ENCODE peak calls at places on chromosomes 11 and 22, in six cellular contexts. One of them, this sample, is unnamed.

GRCh38 chr22:33188316-33188715 is 130.1 kb upstream of the SYN3 start:
- DNase-seq in GM13977: no peak
- DNase-seq in glutamatergic neuron: no peak
- DNase-seq in SK-N-SH: no peak
- DNase-seq in endodermal cell: no peak
- DNase-seq in fibroblast of mammary gland: peak; percentile 6
- DNase-seq in this sample: no peak

GRCh38 chr11:17388609-17389204 is at the start of gene KCNJ11:
- DNase-seq in GM13977: no peak
- DNase-seq in glutamatergic neuron: no peak
- DNase-seq in SK-N-SH: no peak
- DNase-seq in endodermal cell: peak; percentile 85
- DNase-seq in fibroblast of mammary gland: no peak
- DNase-seq in this sample: no peak

GRCh38 chr11:61404641-61405040 is 12.3 kb downstream of the TMEM216 start:
- DNase-seq in GM13977: no peak
- DNase-seq in glutamatergic neuron: no peak
- DNase-seq in SK-N-SH: no peak
- DNase-seq in endodermal cell: no peak
- DNase-seq in fibroblast of mammary gland: no peak
- DNase-seq in this sample: no peak

GRCh38 chr11:2540521-2541320 is 95.9 kb downstream of the KCNQ1 start:
- DNase-seq in GM13977: no peak
- DNase-seq in glutamatergic neuron: peak; percentile 16
- DNase-seq in SK-N-SH: no peak
- DNase-seq in endodermal cell: peak; percentile 34
- DNase-seq in fibroblast of mammary gland: no peak
- DNase-seq in this sample: no peak

GRCh38 chr11:96949464-96949863 is 559.7 kb downstream of the JRKL start:
- DNase-seq in GM13977: no peak
- DNase-seq in glutamatergic neuron: no peak
- DNase-seq in SK-N-SH: no peak
- DNase-seq in endodermal cell: no peak
- DNase-seq in fibroblast of mammary gland: no peak
- DNase-seq in this sample: no peak

GRCh38 chr22:44037519-44038370 is 13.6 kb downstream of the PARVB start:
- DNase-seq in GM13977: no peak
- DNase-seq in glutamatergic neuron: no peak
- DNase-seq in SK-N-SH: no peak
- DNase-seq in endodermal cell: no peak
- DNase-seq in fibroblast of mammary gland: peak; percentile 94
- DNase-seq in this sample: peak; percentile 69

GRCh38 chr11:105130189-105130813 is 9.3 kb downstream of the CARD18 start:
- DNase-seq in GM13977: no peak
- DNase-seq in glutamatergic neuron: no peak
- DNase-seq in SK-N-SH: no peak
- DNase-seq in endodermal cell: no peak
- DNase-seq in fibroblast of mammary gland: no peak
- DNase-seq in this sample: no peak

GRCh38 chr11:114285599-114285998 is 10.6 kb upstream of the NNMT start:
- DNase-seq in GM13977: no peak
- DNase-seq in glutamatergic neuron: no peak
- DNase-seq in SK-N-SH: no peak
- DNase-seq in endodermal cell: peak; percentile 76
- DNase-seq in fibroblast of mammary gland: peak; percentile 64
- DNase-seq in this sample: no peak

GRCh38 chr11:75024764-75025211 is 36.1 kb downstream of the NEU3 start:
- DNase-seq in GM13977: no peak
- DNase-seq in glutamatergic neuron: no peak
- DNase-seq in SK-N-SH: peak; percentile 33
- DNase-seq in endodermal cell: no peak
- DNase-seq in fibroblast of mammary gland: peak; percentile 10
- DNase-seq in this sample: no peak

GRCh38 chr22:49962751-49963646 is 2.4 kb downstream of the PIM3 start:
- DNase-seq in GM13977: no peak
- DNase-seq in glutamatergic neuron: peak; percentile 54
- DNase-seq in SK-N-SH: no peak
- DNase-seq in endodermal cell: peak; percentile 43
- DNase-seq in fibroblast of mammary gland: no peak
- DNase-seq in this sample: no peak

GRCh38 chr11:101127348-101127698 is 2.3 kb downstream of the PGR start:
- DNase-seq in GM13977: peak; percentile 25
- DNase-seq in glutamatergic neuron: peak; percentile 57
- DNase-seq in SK-N-SH: no peak
- DNase-seq in endodermal cell: peak; percentile 84
- DNase-seq in fibroblast of mammary gland: no peak
- DNase-seq in this sample: no peak

GRCh38 chr22:45804986-45805325 is 133.3 kb downstream of the ATXN10 start:
- DNase-seq in GM13977: no peak
- DNase-seq in glutamatergic neuron: no peak
- DNase-seq in SK-N-SH: no peak
- DNase-seq in endodermal cell: no peak
- DNase-seq in fibroblast of mammary gland: peak; percentile 97
- DNase-seq in this sample: peak; percentile 99

GRCh38 chr22:19494676-19495173 is 15.0 kb downstream of the CDC45 start:
- DNase-seq in GM13977: no peak
- DNase-seq in glutamatergic neuron: no peak
- DNase-seq in SK-N-SH: no peak
- DNase-seq in endodermal cell: no peak
- DNase-seq in fibroblast of mammary gland: no peak
- DNase-seq in this sample: no peak

GRCh38 chr11:46484101-46484500 is 92.5 kb upstream of the CHRM4 start:
- DNase-seq in GM13977: no peak
- DNase-seq in glutamatergic neuron: no peak
- DNase-seq in SK-N-SH: no peak
- DNase-seq in endodermal cell: no peak
- DNase-seq in fibroblast of mammary gland: no peak
- DNase-seq in this sample: no peak

GRCh38 chr22:41668971-41669911 is 19.4 kb downstream of the SNU13 start:
- DNase-seq in GM13977: no peak
- DNase-seq in glutamatergic neuron: no peak
- DNase-seq in SK-N-SH: no peak
- DNase-seq in endodermal cell: no peak
- DNase-seq in fibroblast of mammary gland: peak; percentile 81
- DNase-seq in this sample: peak; percentile 55

GRCh38 chr11:27496461-27496860 is 10.1 kb downstream of the LIN7C start:
- DNase-seq in GM13977: no peak
- DNase-seq in glutamatergic neuron: no peak
- DNase-seq in SK-N-SH: no peak
- DNase-seq in endodermal cell: no peak
- DNase-seq in fibroblast of mammary gland: peak; percentile 47
- DNase-seq in this sample: no peak

GRCh38 chr11:79538775-79539174 is 97.9 kb upstream of the TENM4 start:
- DNase-seq in GM13977: no peak
- DNase-seq in glutamatergic neuron: no peak
- DNase-seq in SK-N-SH: no peak
- DNase-seq in endodermal cell: no peak
- DNase-seq in fibroblast of mammary gland: no peak
- DNase-seq in this sample: no peak

GRCh38 chr11:70024036-70024772 is 53.9 kb upstream of the ANO1 start:
- DNase-seq in GM13977: no peak
- DNase-seq in glutamatergic neuron: no peak
- DNase-seq in SK-N-SH: no peak
- DNase-seq in endodermal cell: peak; percentile 29
- DNase-seq in fibroblast of mammary gland: no peak
- DNase-seq in this sample: no peak

GRCh38 chr11:133403900-133404299 is 128.4 kb downstream of the OPCML start:
- DNase-seq in GM13977: no peak
- DNase-seq in glutamatergic neuron: no peak
- DNase-seq in SK-N-SH: peak; percentile 26
- DNase-seq in endodermal cell: peak; percentile 77
- DNase-seq in fibroblast of mammary gland: no peak
- DNase-seq in this sample: no peak
- TF ChIP-seq CTCF in GM13977: peak; percentile 33
- TF ChIP-seq CTCF in glutamatergic neuron: peak; percentile 44
- TF ChIP-seq CTCF in SK-N-SH: no peak
- TF ChIP-seq CTCF in endodermal cell: peak; percentile 76
- TF ChIP-seq CTCF in fibroblast of mammary gland: no peak
- TF ChIP-seq CTCF in this sample: no peak

GRCh38 chr11:42631223-42631843 is 680.5 kb upstream of the API5 start:
- DNase-seq in GM13977: no peak
- DNase-seq in glutamatergic neuron: no peak
- DNase-seq in SK-N-SH: peak; percentile 33
- DNase-seq in endodermal cell: peak; percentile 52
- DNase-seq in fibroblast of mammary gland: peak; percentile 16
- DNase-seq in this sample: no peak
- TF ChIP-seq CTCF in GM13977: peak; percentile 36
- TF ChIP-seq CTCF in glutamatergic neuron: no peak
- TF ChIP-seq CTCF in SK-N-SH: no peak
- TF ChIP-seq CTCF in endodermal cell: peak; percentile 73
- TF ChIP-seq CTCF in fibroblast of mammary gland: peak; percentile 12
- TF ChIP-seq CTCF in this sample: no peak

DNA sequence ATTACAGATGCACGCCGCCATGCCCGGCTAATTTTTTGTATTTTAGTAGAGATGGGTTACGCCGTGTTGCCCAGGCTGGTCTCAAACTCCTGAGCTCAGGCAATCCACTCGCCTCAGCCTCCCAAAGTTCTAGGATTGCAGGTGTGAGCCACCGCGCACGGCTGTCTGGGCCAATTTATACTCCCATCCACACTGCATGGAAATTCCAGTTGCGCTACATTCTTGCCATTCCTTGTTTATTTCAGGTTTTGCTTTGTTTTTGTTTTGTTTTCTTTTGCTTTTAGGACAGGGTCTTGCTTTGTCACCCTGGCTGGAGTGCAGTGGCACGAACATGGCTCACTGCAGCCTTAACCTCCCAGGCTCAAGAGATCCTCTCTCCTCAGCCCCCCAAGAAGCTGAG is 11.0 kb upstream of the CAPRIN1 start:
- DNase-seq in GM13977: no peak
- DNase-seq in glutamatergic neuron: no peak
- DNase-seq in SK-N-SH: no peak
- DNase-seq in endodermal cell: no peak
- DNase-seq in fibroblast of mammary gland: no peak
- DNase-seq in this sample: no peak
- TF ChIP-seq CTCF in GM13977: no peak
- TF ChIP-seq CTCF in glutamatergic neuron: no peak
- TF ChIP-seq CTCF in SK-N-SH: no peak
- TF ChIP-seq CTCF in endodermal cell: no peak
- TF ChIP-seq CTCF in fibroblast of mammary gland: no peak
- TF ChIP-seq CTCF in this sample: no peak

GRCh38 chr11:76596652-76597051 is 73.9 kb downstream of the LRRC32 start:
- DNase-seq in GM13977: no peak
- DNase-seq in glutamatergic neuron: no peak
- DNase-seq in SK-N-SH: peak; percentile 10
- DNase-seq in endodermal cell: peak; percentile 36
- DNase-seq in fibroblast of mammary gland: no peak
- DNase-seq in this sample: no peak

GRCh38 chr11:76597533-76598425 is 72.8 kb downstream of the LRRC32 start:
- DNase-seq in GM13977: no peak
- DNase-seq in glutamatergic neuron: no peak
- DNase-seq in SK-N-SH: peak; percentile 3
- DNase-seq in endodermal cell: peak; percentile 44
- DNase-seq in fibroblast of mammary gland: no peak
- DNase-seq in this sample: no peak

GRCh38 chr11:76600124-76600655 is 70.4 kb downstream of the LRRC32 start:
- DNase-seq in GM13977: no peak
- DNase-seq in glutamatergic neuron: no peak
- DNase-seq in SK-N-SH: no peak
- DNase-seq in endodermal cell: no peak
- DNase-seq in fibroblast of mammary gland: no peak
- DNase-seq in this sample: no peak

GRCh38 chr11:76599041-76600013 is 71.2 kb downstream of the LRRC32 start:
- DNase-seq in GM13977: no peak
- DNase-seq in glutamatergic neuron: no peak
- DNase-seq in SK-N-SH: peak; percentile 42
- DNase-seq in endodermal cell: peak; percentile 77
- DNase-seq in fibroblast of mammary gland: no peak
- DNase-seq in this sample: no peak

DNA sequence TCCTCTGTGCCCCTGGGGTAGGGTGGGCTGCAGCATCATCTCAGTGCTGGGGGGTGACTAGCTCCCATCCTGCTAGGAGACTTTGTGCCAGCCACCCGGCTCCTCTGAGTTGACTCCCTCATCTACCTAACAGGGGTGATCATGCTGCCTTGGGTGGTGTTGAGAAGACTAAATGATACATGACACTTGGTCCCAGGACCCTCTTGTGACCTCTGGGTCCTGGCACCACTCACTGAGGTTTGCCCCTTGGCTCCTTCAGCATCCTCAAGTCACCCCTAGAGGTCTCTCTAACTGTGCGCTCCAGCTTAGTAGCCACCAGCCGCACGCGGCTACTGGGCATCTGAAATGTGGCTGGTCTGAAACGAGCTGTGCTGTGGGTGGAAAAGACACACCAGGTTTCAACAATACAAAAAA is 72.1 kb downstream of the LRRC32 start:
- DNase-seq in GM13977: peak; percentile 69
- DNase-seq in glutamatergic neuron: peak; percentile 58
- DNase-seq in SK-N-SH: peak; percentile 72
- DNase-seq in endodermal cell: peak; percentile 77
- DNase-seq in fibroblast of mammary gland: peak; percentile 56
- DNase-seq in this sample: no peak
- TF ChIP-seq CTCF in GM13977: peak; percentile 66
- TF ChIP-seq CTCF in glutamatergic neuron: no peak
- TF ChIP-seq CTCF in SK-N-SH: peak; percentile 57
- TF ChIP-seq CTCF in endodermal cell: peak; percentile 79
- TF ChIP-seq CTCF in fibroblast of mammary gland: peak; percentile 55
- TF ChIP-seq CTCF in this sample: peak; percentile 81

DNA sequence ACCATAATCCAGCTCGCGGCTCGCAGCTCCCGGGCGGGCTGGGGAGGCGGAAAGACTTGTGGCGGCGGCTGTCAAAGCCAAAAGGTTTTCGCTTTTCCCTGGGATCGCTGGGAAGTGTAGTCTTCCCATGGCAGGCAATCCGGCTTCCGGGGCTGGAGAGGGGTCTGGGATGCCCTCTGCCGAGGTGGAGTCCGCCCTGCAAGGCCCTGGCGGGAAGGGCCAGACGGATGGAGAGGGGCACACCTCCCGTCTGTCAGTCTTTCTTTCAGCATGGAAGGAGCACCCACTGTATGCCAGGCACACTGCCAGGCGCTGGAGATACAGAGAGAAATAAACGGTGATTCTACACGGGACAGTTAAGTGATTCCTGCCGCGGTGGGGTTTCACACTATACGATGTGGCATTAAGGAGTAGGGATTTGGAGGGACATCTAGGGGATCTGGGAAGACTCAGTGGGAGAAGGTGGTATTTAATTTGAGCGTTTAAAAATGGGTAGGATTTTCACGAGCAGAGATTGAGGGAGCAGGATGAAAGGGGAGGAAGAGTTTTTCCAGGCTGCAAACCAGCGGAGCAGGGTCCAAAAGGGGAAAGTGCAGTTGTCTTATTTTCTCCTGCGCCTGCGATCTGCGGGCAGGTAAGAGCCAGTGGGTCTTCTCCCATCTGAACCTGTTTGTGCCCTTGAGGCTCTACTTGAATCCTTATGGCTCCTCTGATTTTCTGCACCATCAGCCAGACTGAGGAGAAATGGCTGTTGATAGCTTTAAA is at the start of gene BACE1:
- DNase-seq in GM13977: no peak
- DNase-seq in glutamatergic neuron: peak; percentile 87
- DNase-seq in SK-N-SH: peak; percentile 96
- DNase-seq in endodermal cell: peak; percentile 97
- DNase-seq in fibroblast of mammary gland: peak; percentile 82
- DNase-seq in this sample: peak; percentile 56
- TF ChIP-seq CTCF in GM13977: peak; percentile 12
- TF ChIP-seq CTCF in glutamatergic neuron: no peak
- TF ChIP-seq CTCF in SK-N-SH: peak; percentile 54
- TF ChIP-seq CTCF in endodermal cell: peak; percentile 68
- TF ChIP-seq CTCF in fibroblast of mammary gland: peak; percentile 46
- TF ChIP-seq CTCF in this sample: peak; percentile 72